ENCODE peak calls at places on chromosomes 1 and 21, in seven cellular contexts. X is PC-3, U is neural progenitor cell, I is adipocyte, F is endodermal cell, N is H9, J is fibroblast of lung. B is an unnamed sample.

GRCh38 chr1:247111636-247112478 is 7.7 kb upstream of the ZNF669 start:
- DNase-seq in U (peak), J (peak), F (peak), X (peak), N (peak), I (peak), B (peak)

GRCh38 chr1:227428803-227429202 is 110.5 kb upstream of the CDC42BPA start:
- DNase-seq in J (peak), F (no peak), U (no peak), N (no peak), X (peak), I (no peak), B (no peak)

GRCh38 chr1:235714205-235714897 is 64.8 kb upstream of the GNG4 start:
- DNase-seq in X (no peak), U (no peak), F (no peak), N (no peak), I (no peak), J (no peak), B (no peak)

GRCh38 chr1:215056584-215056983 is 26.0 kb upstream of the KCNK2 start:
- DNase-seq in F (no peak), J (peak), U (no peak), N (no peak), X (peak), I (no peak), B (peak)

GRCh38 chr1:7591565-7591964 is 179.5 kb upstream of the VAMP3 start:
- DNase-seq in X (no peak), N (no peak), F (no peak), U (no peak), J (no peak), I (no peak), B (no peak)

GRCh38 chr1:110425611-110426152 is 18.2 kb upstream of the LAMTOR5 start:
- DNase-seq in U (no peak), F (no peak), X (no peak), N (no peak), J (peak), I (peak), B (peak)

GRCh38 chr1:27044613-27045091 is 32.0 kb upstream of the TENT5B start:
- DNase-seq in F (peak), N (peak), I (peak), J (peak), U (peak), X (peak), B (peak)

GRCh38 chr1:210727709-210728108 is 399.0 kb downstream of the HHAT start:
- DNase-seq in N (no peak), I (no peak), F (no peak), J (no peak), U (peak), X (no peak), B (no peak)

GRCh38 chr1:32639489-32640075 is 10.8 kb downstream of the ZBTB8OS start:
- DNase-seq in U (no peak), F (no peak), N (no peak), I (peak), J (peak), X (no peak), B (peak)

GRCh38 chr1:32635508-32636277 is 14.7 kb downstream of the ZBTB8OS start:
- DNase-seq in X (no peak), U (no peak), J (no peak), N (no peak), F (no peak), I (no peak), B (no peak)

DNA sequence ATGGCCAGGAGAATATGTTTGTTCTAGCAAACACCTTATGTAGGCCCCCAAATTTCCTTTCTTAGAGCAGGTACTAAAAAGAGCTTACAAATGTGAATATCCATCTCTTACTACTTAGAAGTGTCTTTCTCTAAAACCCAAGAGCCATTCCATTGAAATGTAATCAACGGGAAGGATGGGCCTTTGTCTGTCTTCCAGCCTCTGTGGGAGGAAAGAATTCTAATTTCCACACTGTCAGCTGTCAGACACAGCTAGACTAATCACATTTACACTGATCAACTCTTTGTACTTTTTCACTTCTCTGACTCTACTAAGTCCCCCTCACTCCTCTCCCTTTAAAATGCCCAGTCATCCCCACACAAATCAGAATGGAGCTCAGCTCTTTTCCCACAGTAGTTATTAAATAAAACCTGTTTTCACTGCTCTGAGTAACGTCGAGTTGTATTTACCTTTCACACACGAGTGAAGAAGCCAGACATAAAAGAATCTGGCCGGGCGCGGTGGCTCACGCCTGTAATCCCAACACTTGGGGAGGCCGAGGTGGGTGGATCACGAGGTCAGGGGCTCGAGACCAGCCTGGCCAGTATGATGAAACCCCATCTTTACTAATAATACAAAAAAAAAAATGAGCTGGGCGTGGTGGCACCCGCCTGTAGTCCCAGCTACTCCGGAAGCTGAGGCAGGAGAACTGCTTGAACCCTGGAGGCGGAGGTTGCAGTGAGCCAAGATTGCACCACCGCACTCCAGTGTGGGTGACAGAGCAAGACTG is 13.4 kb downstream of the ZBTB8OS start:
- DNase-seq in X (peak), F (no peak), J (peak), I (no peak), N (no peak), U (peak), B (no peak)
- H3K9ac ChIP-seq in X (peak), F (no peak), J (no peak), I (no peak), N (no peak), U (no peak), B (no peak)

GRCh38 chr1:212286437-212287131 is 1.4 kb downstream of the PPP2R5A start:
- DNase-seq in X (peak), N (no peak), F (no peak), J (peak), U (peak), I (peak), B (peak)

GRCh38 chr1:212290608-212291007 is 5.4 kb downstream of the PPP2R5A start:
- DNase-seq in U (no peak), F (no peak), I (no peak), N (no peak), J (peak), X (peak), B (peak)

GRCh38 chr1:212287261-212287895 is 2.2 kb downstream of the PPP2R5A start:
- DNase-seq in U (peak), F (no peak), I (peak), X (no peak), N (no peak), J (no peak), B (peak)

GRCh38 chr1:212289262-212290077 is 4.3 kb downstream of the PPP2R5A start:
- DNase-seq in J (no peak), N (no peak), X (no peak), F (no peak), U (no peak), I (no peak), B (no peak)

DNA sequence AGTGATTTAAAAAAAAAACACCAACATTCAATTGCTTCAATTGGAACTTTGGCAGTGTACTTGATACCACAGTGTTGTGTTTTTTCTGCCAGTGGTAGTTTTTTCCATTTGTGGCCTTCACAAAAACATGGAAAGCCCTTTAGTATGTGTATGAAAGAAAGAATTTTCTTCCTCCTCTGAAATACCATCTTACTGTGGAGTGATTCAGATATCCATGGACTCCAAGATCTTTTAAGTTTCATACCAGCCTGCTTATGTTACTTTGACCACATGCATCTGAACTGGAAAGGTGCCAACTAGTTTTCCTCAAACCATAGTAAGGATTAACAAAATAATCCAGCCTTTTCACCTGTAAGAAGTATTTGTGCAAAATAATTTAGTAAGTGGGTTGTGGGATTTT is 3.4 kb downstream of the PPP2R5A start:
- DNase-seq in I (peak), F (no peak), X (peak), U (no peak), J (peak), N (no peak), B (peak)
- H3K9ac ChIP-seq in I (peak), F (no peak), X (no peak), U (no peak), J (no peak), N (no peak), B (no peak)

DNA sequence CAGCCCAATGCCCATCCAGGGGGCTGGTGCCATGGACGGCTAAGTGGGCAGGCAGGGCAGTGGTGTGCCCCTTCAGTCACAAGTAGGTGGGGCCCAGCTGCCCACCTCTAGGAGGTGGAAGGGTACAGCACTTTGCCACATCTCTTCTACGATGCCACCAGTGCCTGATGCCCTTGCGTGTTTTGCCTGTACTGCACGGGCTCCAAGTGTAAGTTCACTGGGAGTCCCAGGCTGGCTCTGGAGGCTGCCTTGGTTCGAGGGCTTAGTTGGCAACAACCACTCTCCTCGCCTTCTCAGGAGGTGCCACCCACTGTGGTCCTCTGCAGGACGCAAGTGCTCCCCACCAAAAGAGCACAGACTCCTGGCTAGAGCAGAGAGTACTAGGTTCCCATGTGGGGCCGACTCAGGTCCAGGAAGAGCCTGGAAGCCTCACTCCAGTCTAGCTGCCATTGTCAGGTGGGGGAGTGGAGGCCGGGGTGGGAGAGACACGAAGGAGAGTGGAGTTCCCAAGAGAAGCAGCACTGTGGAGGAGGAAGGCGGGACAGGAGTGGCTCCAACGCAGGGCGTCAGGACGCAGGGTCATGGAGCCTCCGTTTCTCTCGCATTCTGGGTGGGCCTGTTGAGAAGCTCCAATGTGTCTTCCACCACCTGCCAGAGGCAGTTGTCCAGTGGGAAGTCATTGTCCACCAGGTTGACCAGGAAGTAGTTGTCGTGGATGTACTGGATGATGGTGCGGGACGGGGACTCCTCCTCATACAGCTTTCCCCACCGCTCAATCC is 15.5 kb downstream of the MTHFR start:
- DNase-seq in N (no peak), J (no peak), F (no peak), I (no peak), X (no peak), U (peak), B (no peak)
- H3K9ac ChIP-seq in N (no peak), J (peak), F (no peak), I (peak), X (peak), U (no peak), B (peak)

GRCh38 chr21:31665397-31665796 is 5.9 kb downstream of the SOD1 start:
- DNase-seq in N (peak), I (no peak), J (peak), X (no peak), U (no peak), F (no peak), B (peak)
- H3K9ac ChIP-seq in N (no peak), I (no peak), J (no peak), X (no peak), U (no peak), F (no peak), B (no peak)

GRCh38 chr1:84348240-84348555 is 46.7 kb downstream of the SAMD13 start:
- DNase-seq in N (no peak), I (no peak), U (no peak), J (peak), X (peak), F (no peak), B (peak)
- H3K9ac ChIP-seq in N (no peak), I (no peak), U (no peak), J (no peak), X (no peak), F (no peak), B (no peak)

DNA sequence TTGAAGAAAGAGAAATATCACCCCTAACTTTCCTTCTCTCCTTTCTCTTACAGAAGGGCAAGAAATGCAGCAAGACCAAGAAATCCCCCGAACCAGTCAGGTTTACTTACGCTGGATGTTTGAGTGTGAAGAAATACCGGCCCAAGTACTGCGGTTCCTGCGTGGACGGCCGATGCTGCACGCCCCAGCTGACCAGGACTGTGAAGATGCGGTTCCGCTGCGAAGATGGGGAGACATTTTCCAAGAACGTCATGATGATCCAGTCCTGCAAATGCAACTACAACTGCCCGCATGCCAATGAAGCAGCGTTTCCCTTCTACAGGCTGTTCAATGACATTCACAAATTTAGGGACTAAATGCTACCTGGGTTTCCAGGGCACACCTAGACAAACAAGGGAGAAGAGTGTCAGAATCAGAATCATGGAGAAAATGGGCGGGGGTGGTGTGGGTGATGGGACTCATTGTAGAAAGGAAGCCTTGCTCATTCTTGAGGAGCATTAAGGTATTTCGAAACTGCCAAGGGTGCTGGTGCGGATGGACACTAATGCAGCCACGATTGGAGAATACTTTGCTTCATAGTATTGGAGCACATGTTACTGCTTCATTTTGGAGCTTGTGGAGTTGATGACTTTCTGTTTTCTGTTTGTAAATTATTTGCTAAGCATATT is 2.3 kb downstream of the CCN1 start:
- DNase-seq in J (peak), N (no peak), F (peak), I (peak), U (no peak), X (peak), B (peak)
- H3K9ac ChIP-seq in J (peak), N (peak), F (peak), I (peak), U (no peak), X (peak), B (peak)

DNA sequence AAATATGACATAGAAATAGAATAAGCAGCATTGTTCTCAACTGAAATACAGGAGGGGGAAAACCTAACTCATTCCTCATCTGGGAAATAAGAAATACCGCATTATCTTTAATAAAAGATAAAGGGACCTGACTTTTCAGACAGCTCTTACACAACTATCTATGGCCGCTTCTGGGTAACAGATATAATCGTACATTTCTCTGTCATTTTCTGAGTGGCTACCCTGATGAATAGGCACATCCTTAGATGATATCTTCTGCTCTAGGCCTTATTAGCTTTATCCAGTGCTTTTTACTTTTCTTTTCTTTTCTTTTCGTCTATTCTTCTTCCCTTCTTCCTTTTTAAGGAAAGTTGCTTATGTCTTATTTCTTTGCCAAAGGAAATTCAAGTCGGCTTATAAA is 356.9 kb upstream of the GREM2 start:
- DNase-seq in X (no peak), U (no peak), F (no peak), N (no peak), J (no peak), I (no peak), B (no peak)
- H3K9ac ChIP-seq in X (no peak), U (no peak), F (no peak), N (no peak), J (no peak), I (no peak), B (no peak)

DNA sequence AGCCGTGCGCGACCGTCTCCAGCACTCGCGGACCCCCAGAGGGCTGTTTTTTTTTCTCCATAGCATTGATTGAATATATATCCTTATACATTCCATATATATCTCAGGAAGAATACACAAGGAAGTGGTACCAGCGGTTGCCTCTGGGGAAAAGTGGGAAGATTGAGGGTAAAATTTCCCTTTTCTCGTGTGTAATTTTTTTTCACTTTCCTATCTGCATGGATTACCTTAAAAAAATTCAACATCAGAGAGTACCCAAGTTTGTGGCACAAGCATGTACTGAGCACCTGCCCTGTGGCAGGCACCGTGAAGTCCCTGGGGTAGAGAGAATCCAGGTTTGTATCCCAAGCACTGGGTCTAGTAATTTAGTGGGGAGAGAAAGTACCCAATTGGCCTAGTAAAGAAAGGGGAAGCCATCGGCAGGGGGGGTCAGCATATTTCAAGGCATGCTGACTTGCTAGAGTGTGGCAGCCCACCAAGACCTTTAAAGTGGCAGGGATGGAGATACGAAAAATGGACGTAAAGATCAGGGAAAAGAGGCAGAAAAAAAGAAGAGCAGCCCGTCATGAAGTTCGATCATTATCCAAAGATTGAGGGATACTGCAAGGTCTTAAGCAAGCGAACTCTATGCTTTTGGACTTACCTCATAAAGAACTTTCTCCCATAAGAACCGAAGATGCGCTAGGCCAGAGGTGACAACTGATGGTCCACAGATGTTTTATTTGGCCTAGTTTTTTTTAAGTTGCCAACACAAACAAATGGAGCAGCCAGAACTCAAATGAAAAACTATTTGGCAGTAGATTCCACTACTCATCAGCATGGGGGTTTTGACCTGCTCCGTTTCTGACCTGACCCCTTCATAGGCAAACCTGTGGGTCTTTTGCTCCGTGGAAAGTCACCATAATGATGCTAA is 1.5 kb upstream of the HMGN1 start:
- DNase-seq in F (no peak), X (no peak), U (no peak), J (no peak), N (no peak), I (no peak), B (no peak)
- H3K9ac ChIP-seq in F (peak), X (peak), U (peak), J (no peak), N (no peak), I (peak), B (peak)